ENCODE peak calls at places on chromosomes 6 and 20, in nine cellular contexts. C, R, S, Y, E, U, V, D and A are unnamed samples.
A peak's percentile ranks its signal among the peaks of the same experiment; 100 is the strongest.

GRCh38 chr20:57264908-57265648 is 1.4 kb downstream of the BMP7 start:
- DNase-seq in D (no peak), Y (peak; percentile 56), R (no peak), C (no peak), S (no peak), U (no peak), V (no peak), E (no peak), A (no peak)

GRCh38 chr6:2775003-2775402 is 9.8 kb downstream of the WRNIP1 start:
- DNase-seq in U (no peak), C (no peak), Y (no peak), S (no peak), V (no peak), E (no peak), D (no peak), R (no peak), A (no peak)

GRCh38 chr20:46939031-46939430 is 44.4 kb downstream of the EYA2 start:
- DNase-seq in Y (peak; percentile 40), V (no peak), S (peak; percentile 43), E (no peak), U (peak; percentile 1), C (no peak), R (peak; percentile 32), D (peak; percentile 55), A (no peak)

GRCh38 chr6:14763616-14764015 is 482.3 kb upstream of the JARID2 start:
- DNase-seq in R (no peak), E (no peak), D (no peak), C (no peak), S (no peak), Y (no peak), V (no peak), U (no peak), A (no peak)

GRCh38 chr6:43741829-43742228 is 28.2 kb upstream of the VEGFA start:
- DNase-seq in E (no peak), V (no peak), R (no peak), C (no peak), Y (no peak), U (peak; percentile 10), S (no peak), D (no peak), A (no peak)

GRCh38 chr6:17469006-17469972 is 75.9 kb downstream of the CAP2 start:
- DNase-seq in E (no peak), R (no peak), D (no peak), V (no peak), C (no peak), S (peak; percentile 49), Y (no peak), U (peak; percentile 85), A (no peak)

GRCh38 chr6:45608252-45608911 is 230.6 kb upstream of the SUPT3H start:
- DNase-seq in V (no peak), C (peak; percentile 76), U (no peak), R (no peak), E (peak; percentile 68), Y (no peak), D (no peak), S (peak; percentile 40), A (peak; percentile 48)

GRCh38 chr6:134628154-134628553 is 310.2 kb upstream of the SGK1 start:
- DNase-seq in U (no peak), D (no peak), E (no peak), S (no peak), C (no peak), Y (no peak), R (no peak), V (no peak), A (no peak)

GRCh38 chr6:32060966-32061655 is 22.9 kb downstream of the CYP21A2 start:
- DNase-seq in R (no peak), S (no peak), D (no peak), E (no peak), Y (no peak), C (no peak), V (no peak), U (no peak), A (no peak)

GRCh38 chr20:48354320-48355263 is 473.2 kb downstream of the PREX1 start:
- DNase-seq in Y (no peak), U (no peak), R (no peak), C (no peak), V (no peak), D (no peak), S (no peak), E (no peak), A (no peak)

GRCh38 chr6:142323377-142323776 is 21.6 kb downstream of the ADGRG6 start:
- DNase-seq in E (peak; percentile 3), V (peak; percentile 32), S (no peak), D (no peak), R (peak; percentile 96), U (no peak), C (peak; percentile 44), Y (no peak), A (no peak)

GRCh38 chr6:81999270-81999669 is 246.8 kb upstream of the TENT5A start:
- DNase-seq in C (peak; percentile 81), V (no peak), Y (no peak), S (no peak), E (no peak), D (no peak), U (no peak), R (peak; percentile 50), A (no peak)

GRCh38 chr6:3663081-3663480 is 88.4 kb downstream of the PXDC1 start:
- DNase-seq in V (no peak), E (no peak), D (no peak), S (no peak), C (no peak), R (no peak), Y (no peak), U (no peak), A (no peak)

DNA sequence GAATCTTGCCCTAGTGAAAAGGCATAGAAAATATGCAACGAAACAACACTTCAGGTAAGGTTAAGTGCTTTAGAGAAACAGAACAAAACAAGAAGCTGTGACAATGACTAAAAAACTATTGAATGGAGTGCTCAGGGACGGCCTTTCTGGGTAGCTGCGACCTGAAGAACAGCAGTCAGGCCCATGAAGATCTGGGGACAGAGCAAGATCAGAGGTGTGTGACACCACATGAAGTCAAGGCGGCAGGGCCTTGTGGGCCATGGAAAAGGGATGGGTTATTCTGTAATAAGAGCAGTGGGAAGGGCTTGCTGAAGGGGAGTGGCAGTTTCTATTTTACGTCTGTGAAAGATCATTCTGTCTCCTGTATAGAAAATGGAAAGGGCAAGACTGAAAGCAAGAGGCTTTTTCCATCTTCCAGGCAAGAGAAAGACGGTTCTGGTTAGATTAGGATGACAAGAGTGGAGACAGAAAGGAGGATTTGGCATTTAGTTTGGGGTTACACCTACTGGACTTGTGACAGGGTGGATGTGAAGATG is 5.1 kb downstream of the UBE2V1 start:
- DNase-seq in S (no peak), R (no peak), E (no peak), C (no peak), U (no peak), V (no peak), D (no peak), Y (no peak), A (no peak)
- H3K9ac ChIP-seq in S (no peak overlapping the region), R (no peak overlapping the region), E (no peak overlapping the region), C (no peak overlapping the region), U (no peak overlapping the region), V (no peak overlapping the region), D (no peak overlapping the region), Y (no peak overlapping the region), A (no peak overlapping the region)

DNA sequence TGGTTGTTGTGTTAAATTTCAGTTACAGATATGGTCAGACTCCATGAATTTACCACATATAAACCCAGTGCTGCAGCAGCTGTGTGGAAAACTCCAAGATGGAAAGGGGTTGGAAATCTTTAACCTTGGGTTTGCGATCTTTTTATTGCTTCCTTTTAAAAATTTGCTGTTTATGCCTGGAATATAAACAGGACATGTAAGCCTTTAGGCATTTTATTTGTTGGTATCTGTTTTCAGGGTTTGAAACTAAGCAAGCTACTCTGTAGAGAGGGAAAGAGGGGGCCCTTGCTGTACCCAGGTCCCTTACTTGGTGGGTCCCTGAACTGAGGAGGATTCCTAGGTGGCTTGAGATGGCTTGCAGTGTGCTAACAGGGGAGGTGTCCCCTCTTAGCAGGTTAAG is 800 bp downstream of the PKIG start:
- DNase-seq in V (no peak), U (peak; percentile 59), S (peak; percentile 33), E (peak; percentile 36), C (no peak), D (no peak), Y (no peak), R (no peak), A (no peak)
- H3K9ac ChIP-seq in V (no peak overlapping the region), U (peak overlapping the region; percentile 97), S (peak overlapping the region; percentile 89), E (peak overlapping the region; percentile 86), C (peak overlapping the region; percentile 55), D (no peak overlapping the region), Y (no peak overlapping the region), R (no peak overlapping the region), A (no peak overlapping the region)

GRCh38 chr20:11890331-11891080 is 27.2 kb upstream of the BTBD3 start:
- DNase-seq in R (peak; percentile 92), Y (peak; percentile 97), C (peak; percentile 90), U (peak; percentile 95), S (peak; percentile 91), E (peak; percentile 96), V (peak; percentile 90), D (peak; percentile 78), A (no peak)

GRCh38 chr20:11891081-11891826 is 26.4 kb upstream of the BTBD3 start:
- DNase-seq in U (peak; percentile 66), C (peak; percentile 49), Y (peak; percentile 50), E (peak; percentile 80), S (peak; percentile 78), D (no peak), V (peak; percentile 63), R (peak; percentile 80), A (no peak)

GRCh38 chr20:11894072-11894471 is 23.6 kb upstream of the BTBD3 start:
- DNase-seq in U (peak; percentile 53), S (no peak), V (peak; percentile 70), C (no peak), Y (no peak), R (no peak), D (no peak), E (no peak), A (no peak)

GRCh38 chr20:11888648-11889047 is 29.0 kb upstream of the BTBD3 start:
- DNase-seq in D (no peak), U (no peak), R (no peak), C (no peak), V (no peak), E (no peak), S (no peak), Y (no peak), A (no peak)

DNA sequence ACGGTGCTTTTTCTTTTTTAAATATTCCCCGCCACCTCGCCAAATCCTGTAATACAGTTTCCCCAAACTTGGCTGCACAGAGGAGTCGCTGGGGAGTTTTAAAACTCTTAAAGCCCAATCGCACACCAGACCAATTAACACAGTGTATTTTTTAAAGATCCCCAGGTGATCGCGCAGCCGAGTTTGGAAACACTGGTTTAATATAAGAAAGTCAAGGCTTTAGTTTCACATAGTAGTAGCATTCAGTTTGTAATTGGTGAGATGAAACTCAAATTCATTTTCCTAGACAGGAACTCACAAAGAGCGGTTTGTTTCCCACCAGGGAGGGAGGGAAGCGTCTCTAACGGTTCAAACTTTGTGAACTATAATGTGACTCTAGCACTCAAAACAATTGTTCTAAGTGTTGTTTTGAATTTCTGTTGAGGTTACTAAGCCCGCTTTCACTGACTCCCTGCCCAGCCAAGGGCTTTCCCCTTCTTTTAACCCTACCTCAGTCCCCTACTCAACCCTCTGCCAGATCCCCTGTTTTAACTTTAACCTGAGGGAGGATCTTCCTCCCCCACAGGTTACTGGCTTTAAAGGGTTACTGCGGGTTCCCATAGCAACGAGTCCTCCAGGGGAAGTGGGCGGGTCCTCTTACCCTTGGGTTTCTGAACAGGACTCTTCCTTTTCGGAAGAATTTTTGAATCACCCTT is 25.7 kb upstream of the BTBD3 start:
- DNase-seq in V (peak; percentile 83), Y (peak; percentile 80), R (peak; percentile 89), D (peak; percentile 66), E (peak; percentile 86), U (peak; percentile 79), S (peak; percentile 89), C (peak; percentile 67), A (no peak)
- H3K9ac ChIP-seq in V (peak overlapping the region; percentile 73), Y (peak overlapping the region; percentile 5), R (peak overlapping the region; percentile 86), D (peak overlapping the region; percentile 60), E (peak overlapping the region; percentile 82), U (peak overlapping the region; percentile 88), S (peak overlapping the region; percentile 78), C (peak overlapping the region; percentile 48), A (peak overlapping the region; percentile 76)

GRCh38 chr6:129632081-129632758 is 77.8 kb downstream of the ARHGAP18 start:
- DNase-seq in V (no peak), R (no peak), S (no peak), D (no peak), Y (no peak), E (no peak), C (no peak), U (peak; percentile 72), A (no peak)
- H3K9ac ChIP-seq in V (no peak overlapping the region), R (no peak overlapping the region), S (no peak overlapping the region), D (no peak overlapping the region), Y (no peak overlapping the region), E (no peak overlapping the region), C (no peak overlapping the region), U (no peak overlapping the region), A (no peak overlapping the region)